ENCODE peak calls at places on chromosomes 2 and 18, in four cellular contexts. One of them, this sample, is unnamed.

GRCh38 chr2:85951351-85952067 is 62.7 kb upstream of the ST3GAL5 start:
- DNase-seq in gastrocnemius medialis: no peak
- DNase-seq in myocyte: no peak
- DNase-seq in GM04503: no peak
- DNase-seq in this sample: no peak

GRCh38 chr2:239251971-239252370 is 148.8 kb downstream of the HDAC4 start:
- DNase-seq in GM04503: no peak
- DNase-seq in myocyte: peak
- DNase-seq in gastrocnemius medialis: no peak
- DNase-seq in this sample: no peak

GRCh38 chr2:113157108-113157896 is 16.5 kb upstream of the PSD4 start:
- DNase-seq in GM04503: no peak
- DNase-seq in gastrocnemius medialis: no peak
- DNase-seq in myocyte: no peak
- DNase-seq in this sample: peak

GRCh38 chr2:23528171-23528570 is 143.2 kb downstream of the KLHL29 start:
- DNase-seq in myocyte: no peak
- DNase-seq in gastrocnemius medialis: no peak
- DNase-seq in GM04503: no peak
- DNase-seq in this sample: no peak

GRCh38 chr18:41618135-41618534 is 336.9 kb upstream of the PIK3C3 start:
- DNase-seq in gastrocnemius medialis: no peak
- DNase-seq in myocyte: no peak
- DNase-seq in GM04503: no peak
- DNase-seq in this sample: no peak

GRCh38 chr2:99430614-99431258 is 59.1 kb downstream of the REV1 start:
- DNase-seq in GM04503: peak
- DNase-seq in myocyte: peak
- DNase-seq in gastrocnemius medialis: no peak
- DNase-seq in this sample: no peak

GRCh38 chr2:233365861-233366520 is 11.7 kb downstream of the DGKD start:
- DNase-seq in GM04503: no peak
- DNase-seq in myocyte: no peak
- DNase-seq in gastrocnemius medialis: no peak
- DNase-seq in this sample: no peak

GRCh38 chr2:36770542-36771287 is 74.2 kb downstream of the VIT start:
- DNase-seq in GM04503: no peak
- DNase-seq in gastrocnemius medialis: no peak
- DNase-seq in myocyte: peak
- DNase-seq in this sample: no peak

GRCh38 chr2:30689496-30690125 is 117.6 kb downstream of the CAPN13 start:
- DNase-seq in gastrocnemius medialis: no peak
- DNase-seq in myocyte: no peak
- DNase-seq in GM04503: no peak
- DNase-seq in this sample: no peak

GRCh38 chr2:222819722-222820333 is 41.0 kb upstream of the ACSL3 start:
- DNase-seq in GM04503: peak
- DNase-seq in myocyte: no peak
- DNase-seq in gastrocnemius medialis: no peak
- DNase-seq in this sample: no peak

GRCh38 chr2:161170917-161171594 is 10.8 kb downstream of the TANK start:
- DNase-seq in myocyte: peak
- DNase-seq in GM04503: no peak
- DNase-seq in gastrocnemius medialis: no peak
- DNase-seq in this sample: no peak

GRCh38 chr2:24297663-24298062 is 62.7 kb downstream of the ITSN2 start:
- DNase-seq in gastrocnemius medialis: no peak
- DNase-seq in myocyte: no peak
- DNase-seq in GM04503: no peak
- DNase-seq in this sample: no peak

GRCh38 chr18:78679861-78680260 is 299.8 kb upstream of the SALL3 start:
- DNase-seq in gastrocnemius medialis: no peak
- DNase-seq in GM04503: no peak
- DNase-seq in myocyte: no peak
- DNase-seq in this sample: no peak

GRCh38 chr18:72544092-72544886 is at the start of gene CBLN2:
- DNase-seq in myocyte: peak
- DNase-seq in gastrocnemius medialis: no peak
- DNase-seq in GM04503: no peak
- DNase-seq in this sample: peak

GRCh38 chr2:57141269-57141668 is 905.3 kb upstream of the VRK2 start:
- DNase-seq in GM04503: peak
- DNase-seq in myocyte: peak
- DNase-seq in gastrocnemius medialis: no peak
- DNase-seq in this sample: no peak

GRCh38 chr2:165778653-165779451 is 15.2 kb downstream of the GALNT3 start:
- DNase-seq in myocyte: no peak
- DNase-seq in gastrocnemius medialis: no peak
- DNase-seq in GM04503: no peak
- DNase-seq in this sample: no peak

GRCh38 chr2:144780983-144781382 is 261.1 kb upstream of the ZEB2 start:
- DNase-seq in gastrocnemius medialis: no peak
- DNase-seq in GM04503: peak
- DNase-seq in myocyte: peak
- DNase-seq in this sample: no peak

GRCh38 chr2:29050591-29050990 is 23.7 kb downstream of the PCARE start:
- DNase-seq in myocyte: peak
- DNase-seq in gastrocnemius medialis: no peak
- DNase-seq in GM04503: no peak
- DNase-seq in this sample: no peak

GRCh38 chr18:70454705-70455322 is 166.0 kb downstream of the SOCS6 start:
- DNase-seq in GM04503: peak
- DNase-seq in gastrocnemius medialis: no peak
- DNase-seq in myocyte: peak
- DNase-seq in this sample: no peak

GRCh38 chr2:69709290-69709689 is 32.6 kb upstream of the ANXA4 start:
- DNase-seq in gastrocnemius medialis: no peak
- DNase-seq in GM04503: no peak
- DNase-seq in myocyte: no peak
- DNase-seq in this sample: no peak

GRCh38 chr18:40987581-40987980 is 967.5 kb upstream of the PIK3C3 start:
- DNase-seq in GM04503: no peak
- DNase-seq in myocyte: no peak
- DNase-seq in gastrocnemius medialis: no peak
- DNase-seq in this sample: no peak

GRCh38 chr2:30115141-30115980 is 31.4 kb upstream of the YPEL5 start:
- DNase-seq in myocyte: peak
- DNase-seq in gastrocnemius medialis: peak
- DNase-seq in GM04503: peak
- DNase-seq in this sample: no peak